ENCODE peak calls at places on chromosomes 1 and 21, in four cellular contexts. One of them, this sample, is unnamed.

GRCh38 chr1:47023268-47024137 is at the start of gene CYP4X1:
- DNase-seq in hepatocyte: peak; percentile 23
- DNase-seq in uterus: peak; percentile 21
- DNase-seq in esophagus squamous epithelium: no peak
- DNase-seq in this sample: no peak

GRCh38 chr1:11197359-11197758 is 8.2 kb downstream of the ANGPTL7 start:
- DNase-seq in hepatocyte: no peak
- DNase-seq in uterus: no peak
- DNase-seq in esophagus squamous epithelium: no peak
- DNase-seq in this sample: no peak

GRCh38 chr21:46116846-46117585 is 19.1 kb downstream of the COL6A2 start:
- DNase-seq in hepatocyte: no peak
- DNase-seq in uterus: peak; percentile 18
- DNase-seq in esophagus squamous epithelium: no peak
- DNase-seq in this sample: peak; percentile 11

GRCh38 chr1:82762829-82763532 is 962.2 kb downstream of the ADGRL2 start:
- DNase-seq in hepatocyte: peak; percentile 4
- DNase-seq in uterus: no peak
- DNase-seq in esophagus squamous epithelium: no peak
- DNase-seq in this sample: no peak

GRCh38 chr21:46297311-46298082 is 11.4 kb downstream of the YBEY start:
- DNase-seq in hepatocyte: no peak
- DNase-seq in uterus: no peak
- DNase-seq in esophagus squamous epithelium: no peak
- DNase-seq in this sample: no peak

GRCh38 chr1:155011004-155011416 is 8.4 kb downstream of the ZBTB7B start:
- DNase-seq in hepatocyte: no peak
- DNase-seq in uterus: no peak
- DNase-seq in esophagus squamous epithelium: no peak
- DNase-seq in this sample: no peak

GRCh38 chr21:41698071-41698470 is 68.8 kb downstream of the RIPK4 start:
- DNase-seq in hepatocyte: no peak
- DNase-seq in uterus: no peak
- DNase-seq in esophagus squamous epithelium: no peak
- DNase-seq in this sample: no peak

GRCh38 chr1:243595527-243596206 is 254.4 kb downstream of the AKT3 start:
- DNase-seq in hepatocyte: no peak
- DNase-seq in uterus: no peak
- DNase-seq in esophagus squamous epithelium: no peak
- DNase-seq in this sample: no peak

GRCh38 chr1:247401310-247402098 is 14.5 kb upstream of the NLRP3 start:
- DNase-seq in hepatocyte: no peak
- DNase-seq in uterus: no peak
- DNase-seq in esophagus squamous epithelium: no peak
- DNase-seq in this sample: no peak

GRCh38 chr1:248631354-248632041 is 3.4 kb downstream of the OR2T11 start:
- DNase-seq in hepatocyte: no peak
- DNase-seq in uterus: no peak
- DNase-seq in esophagus squamous epithelium: no peak
- DNase-seq in this sample: no peak

GRCh38 chr1:179310271-179310670 is 16.7 kb downstream of the SOAT1 start:
- DNase-seq in hepatocyte: no peak
- DNase-seq in uterus: no peak
- DNase-seq in esophagus squamous epithelium: no peak
- DNase-seq in this sample: no peak

DNA sequence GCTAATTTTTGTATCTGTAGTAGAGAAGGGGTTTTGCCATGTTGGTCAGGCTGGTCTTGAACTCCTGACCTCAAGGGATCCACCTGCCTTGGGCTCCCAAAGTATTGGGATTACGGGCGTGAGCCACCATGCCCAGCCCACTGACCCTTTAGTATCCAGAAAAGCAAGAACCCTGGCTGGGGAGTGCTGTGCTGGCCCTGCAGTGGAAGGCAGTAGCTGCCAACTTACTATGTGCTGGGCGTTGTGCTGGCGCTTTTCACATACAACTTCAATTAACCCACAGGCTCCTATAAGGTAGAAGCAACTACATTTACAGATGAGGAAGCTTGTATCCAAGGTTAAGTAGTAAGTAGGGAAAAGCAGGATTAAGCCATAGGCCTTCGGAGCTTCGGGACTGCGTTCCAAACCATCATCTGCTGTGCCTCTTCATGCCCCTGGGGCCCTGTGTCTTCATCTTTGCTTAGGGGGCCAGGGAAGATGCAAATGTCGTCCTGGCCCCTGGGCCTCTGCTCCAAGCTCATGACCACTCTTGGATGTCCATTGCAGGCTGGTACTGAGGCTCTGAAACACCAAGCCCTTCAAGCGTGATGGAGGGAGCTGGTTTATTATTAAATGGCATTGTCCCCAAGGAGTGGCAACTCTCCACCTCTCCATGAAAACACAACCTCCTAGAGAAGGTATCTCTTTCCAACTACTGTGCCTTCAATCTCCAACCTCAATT is 8.7 kb upstream of the CPLANE2 start:
- DNase-seq in hepatocyte: no peak
- DNase-seq in uterus: no peak
- DNase-seq in esophagus squamous epithelium: no peak
- DNase-seq in this sample: no peak
- H3K4me1 ChIP-seq in hepatocyte: peaks cover 26% of the 10 kb centered on the region
- H3K4me1 ChIP-seq in uterus: peaks cover 23% of the 10 kb centered on the region
- H3K4me1 ChIP-seq in esophagus squamous epithelium: peaks cover 29% of the 10 kb centered on the region
- H3K4me1 ChIP-seq in this sample: peaks cover 36% of the 10 kb centered on the region

DNA sequence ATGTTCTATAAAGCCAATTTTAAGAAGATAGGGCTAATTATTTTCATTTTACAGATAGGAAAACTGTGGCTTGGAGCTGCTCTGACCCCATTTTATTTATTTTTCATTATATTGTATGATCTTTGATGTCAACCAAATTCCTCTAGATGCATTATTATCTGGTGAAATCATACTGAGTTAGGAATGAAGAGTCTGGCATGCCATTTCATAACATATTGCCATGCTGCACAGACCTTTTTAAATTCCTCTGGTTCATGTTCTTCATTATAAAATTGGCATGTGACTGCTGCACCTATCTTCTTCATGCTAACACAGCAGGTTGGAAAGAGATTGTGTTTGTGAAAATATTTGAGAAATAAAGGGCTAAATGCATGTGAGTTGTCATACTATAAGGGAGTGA is 12.7 kb downstream of the PRRX1 start:
- DNase-seq in hepatocyte: no peak
- DNase-seq in uterus: no peak
- DNase-seq in esophagus squamous epithelium: no peak
- DNase-seq in this sample: no peak
- H3K4me1 ChIP-seq in hepatocyte: no peaks in the 10 kb centered on the region
- H3K4me1 ChIP-seq in uterus: peaks cover 6% of the 10 kb centered on the region
- H3K4me1 ChIP-seq in esophagus squamous epithelium: no peaks in the 10 kb centered on the region
- H3K4me1 ChIP-seq in this sample: no peaks in the 10 kb centered on the region

GRCh38 chr1:159009704-159010361 is at the start of gene IFI16:
- DNase-seq in hepatocyte: peak; percentile 83
- DNase-seq in uterus: peak; percentile 78
- DNase-seq in esophagus squamous epithelium: no peak
- DNase-seq in this sample: peak; percentile 72
- H3K4me1 ChIP-seq in hepatocyte: peaks cover 44% of the 10 kb centered on the region
- H3K4me1 ChIP-seq in uterus: no peaks in the 10 kb centered on the region
- H3K4me1 ChIP-seq in esophagus squamous epithelium: peaks cover 12% of the 10 kb centered on the region
- H3K4me1 ChIP-seq in this sample: peaks cover 32% of the 10 kb centered on the region

DNA sequence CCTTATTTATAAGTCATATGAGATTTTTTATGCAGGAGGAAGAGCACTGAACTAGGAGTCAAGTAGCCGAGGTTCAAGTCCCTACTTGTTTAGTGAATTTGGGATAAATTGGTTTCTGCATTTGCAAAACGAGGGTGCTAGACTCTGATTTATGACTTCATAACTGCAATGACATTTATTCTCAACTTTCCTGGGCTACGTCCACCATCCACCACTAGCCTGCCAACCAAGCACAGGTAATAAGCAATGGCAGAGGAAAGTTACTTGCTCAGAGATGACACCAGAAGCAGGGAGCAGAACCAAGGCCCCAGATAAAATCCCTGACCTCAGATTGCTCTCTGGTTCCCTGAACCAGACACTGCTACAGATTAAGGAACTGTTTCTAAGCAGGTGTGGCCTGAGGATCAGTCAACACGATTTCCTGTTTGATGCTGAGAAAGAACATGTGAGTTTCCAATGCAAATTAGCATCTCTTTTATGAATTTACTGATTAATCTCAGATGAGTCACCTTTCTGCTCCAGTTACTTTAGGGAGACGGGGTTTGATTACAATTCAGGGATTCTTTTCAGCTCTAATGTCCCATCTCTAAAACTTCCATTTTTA is 52.7 kb downstream of the PLPP3 start:
- DNase-seq in hepatocyte: no peak
- DNase-seq in uterus: no peak
- DNase-seq in esophagus squamous epithelium: no peak
- DNase-seq in this sample: no peak
- H3K4me1 ChIP-seq in hepatocyte: peaks cover 44% of the 10 kb centered on the region
- H3K4me1 ChIP-seq in uterus: peaks cover 10% of the 10 kb centered on the region
- H3K4me1 ChIP-seq in esophagus squamous epithelium: peaks cover 9% of the 10 kb centered on the region
- H3K4me1 ChIP-seq in this sample: no peaks in the 10 kb centered on the region